ENCODE peak calls at places on chromosomes 1 and 21, in nine cellular contexts. C is CD8-positive, alpha-beta T cell; X is GM12865; I is ascending aorta; V is lower lobe of right lung; M is tibial nerve; H is osteocyte; D is lower leg skin; O is A549. U is an unnamed sample.

GRCh38 chr1:182391028-182391361 is 595 bp downstream of the GLUL start:
- DNase-seq in C (no peak), X (no peak), I (no peak), V (peak), M (no peak), H (no peak), D (no peak), O (no peak), U (no peak)

GRCh38 chr21:28228624-28228995 is 764.1 kb downstream of the LTN1 start:
- DNase-seq in C (no peak), X (no peak), I (no peak), V (no peak), M (no peak), H (no peak), D (no peak), O (no peak), U (no peak)

GRCh38 chr1:47594627-47595026 is 156.8 kb downstream of the FOXD2 start:
- DNase-seq in C (no peak), X (no peak), I (peak), V (no peak), M (no peak), H (peak), D (no peak), O (no peak), U (no peak)

GRCh38 chr1:186681806-186682205 is 1.6 kb upstream of the PTGS2 start:
- DNase-seq in C (no peak), X (no peak), I (no peak), V (no peak), M (no peak), H (no peak), D (no peak), O (no peak), U (no peak)

GRCh38 chr1:12434174-12434573 is 183.8 kb downstream of the DHRS3 start:
- DNase-seq in C (peak), X (peak), I (peak), V (no peak), M (no peak), H (no peak), D (no peak), O (no peak), U (no peak)

GRCh38 chr1:1351511-1352427 is 2.6 kb upstream of the DVL1 start:
- DNase-seq in C (no peak), X (no peak), I (no peak), V (no peak), M (peak), H (no peak), D (no peak), O (no peak), U (no peak)

GRCh38 chr1:167541610-167542009 is 12.0 kb downstream of the CREG1 start:
- DNase-seq in C (no peak), X (no peak), I (no peak), V (no peak), M (no peak), H (no peak), D (no peak), O (no peak), U (no peak)

GRCh38 chr1:65939636-65940035 is 146.9 kb downstream of the PDE4B start:
- DNase-seq in C (no peak), X (no peak), I (no peak), V (peak), M (no peak), H (no peak), D (no peak), O (no peak), U (no peak)

GRCh38 chr1:25568090-25568833 is 24.9 kb downstream of the LDLRAP1 start:
- DNase-seq in C (no peak), X (no peak), I (no peak), V (no peak), M (peak), H (no peak), D (peak), O (no peak), U (no peak)

GRCh38 chr1:111736548-111737215 is 2.5 kb downstream of the INKA2 start:
- DNase-seq in C (no peak), X (no peak), I (peak), V (no peak), M (no peak), H (no peak), D (no peak), O (no peak), U (no peak)

GRCh38 chr1:212669102-212669501 is 30.5 kb downstream of the BATF3 start:
- DNase-seq in C (no peak), X (peak), I (no peak), V (no peak), M (no peak), H (peak), D (no peak), O (peak), U (no peak)

GRCh38 chr1:1063945-1064831 is 9.9 kb downstream of the RNF223 start:
- DNase-seq in C (peak), X (peak), I (no peak), V (peak), M (peak), H (peak), D (no peak), O (peak), U (no peak)

GRCh38 chr1:214540324-214540723 is 11.1 kb downstream of the PTPN14 start:
- DNase-seq in C (no peak), X (no peak), I (no peak), V (no peak), M (no peak), H (no peak), D (no peak), O (no peak), U (no peak)

GRCh38 chr1:214542275-214543199 is 8.9 kb downstream of the PTPN14 start:
- DNase-seq in C (no peak), X (no peak), I (no peak), V (no peak), M (no peak), H (no peak), D (no peak), O (no peak), U (no peak)

GRCh38 chr1:214544791-214545190 is 6.6 kb downstream of the PTPN14 start:
- DNase-seq in C (no peak), X (no peak), I (no peak), V (no peak), M (no peak), H (no peak), D (no peak), O (no peak), U (no peak)

GRCh38 chr1:214541206-214541605 is 10.2 kb downstream of the PTPN14 start:
- DNase-seq in C (no peak), X (no peak), I (no peak), V (no peak), M (no peak), H (no peak), D (no peak), O (no peak), U (no peak)

GRCh38 chr1:214541693-214542092 is 9.7 kb downstream of the PTPN14 start:
- DNase-seq in C (no peak), X (no peak), I (no peak), V (no peak), M (no peak), H (no peak), D (no peak), O (no peak), U (no peak)
- TF ChIP-seq CTCF in C (no peak), X (no peak), I (no peak), V (no peak), M (no peak), H (no peak), D (no peak), O (no peak), U (no peak)

DNA sequence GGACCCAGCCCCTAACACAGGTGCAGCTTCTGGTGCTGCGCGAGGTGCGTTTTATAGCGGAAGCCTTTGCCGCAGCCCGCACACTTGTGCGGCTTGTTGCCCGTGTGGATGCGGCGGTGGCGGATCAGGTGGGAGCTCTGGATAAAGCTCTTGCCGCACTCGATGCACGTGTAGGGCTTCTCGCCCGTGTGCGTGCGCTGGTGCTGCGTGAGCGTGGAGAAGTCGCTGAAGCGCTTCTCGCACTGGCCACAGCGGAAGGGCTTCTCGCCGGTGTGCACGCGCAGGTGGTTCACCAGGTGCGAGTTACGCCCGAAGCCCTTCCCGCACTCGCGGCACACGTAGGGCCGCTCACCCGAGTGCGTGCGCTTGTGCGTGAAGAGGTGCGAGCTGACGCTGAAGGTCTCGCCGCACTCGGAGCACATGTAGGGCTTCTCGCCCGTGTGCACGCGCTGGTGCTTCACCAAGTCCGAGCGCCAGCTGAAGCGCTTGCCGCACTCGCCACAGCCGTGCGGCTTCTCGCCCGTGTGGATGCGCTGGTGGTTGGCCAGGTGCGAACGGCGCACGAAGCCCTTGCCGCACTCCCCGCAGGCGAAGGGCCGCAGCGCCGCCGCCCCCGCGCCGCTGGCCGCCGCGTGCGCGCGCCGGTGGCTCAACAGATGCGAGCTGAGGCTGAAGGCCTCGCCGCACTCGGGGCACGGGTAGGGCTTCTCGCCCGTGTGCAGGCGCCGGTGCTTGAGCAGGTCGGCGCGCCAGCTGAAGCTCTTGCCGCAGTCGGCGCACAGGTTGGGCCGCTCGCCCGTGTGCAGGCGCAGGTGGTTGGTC is 25.2 kb downstream of the ZNF697 start:
- DNase-seq in C (no peak), X (no peak), I (no peak), V (no peak), M (no peak), H (no peak), D (no peak), O (no peak), U (no peak)
- TF ChIP-seq CTCF in C (no peak), X (no peak), I (no peak), V (no peak), M (no peak), H (no peak), D (no peak), O (no peak), U (no peak)

GRCh38 chr1:3283849-3284248 is 170.6 kb upstream of the ARHGEF16 start:
- DNase-seq in C (no peak), X (no peak), I (no peak), V (no peak), M (peak), H (no peak), D (no peak), O (peak), U (no peak)
- TF ChIP-seq CTCF in C (no peak), X (peak), I (peak), V (peak), M (peak), H (peak), D (no peak), O (peak), U (peak)

DNA sequence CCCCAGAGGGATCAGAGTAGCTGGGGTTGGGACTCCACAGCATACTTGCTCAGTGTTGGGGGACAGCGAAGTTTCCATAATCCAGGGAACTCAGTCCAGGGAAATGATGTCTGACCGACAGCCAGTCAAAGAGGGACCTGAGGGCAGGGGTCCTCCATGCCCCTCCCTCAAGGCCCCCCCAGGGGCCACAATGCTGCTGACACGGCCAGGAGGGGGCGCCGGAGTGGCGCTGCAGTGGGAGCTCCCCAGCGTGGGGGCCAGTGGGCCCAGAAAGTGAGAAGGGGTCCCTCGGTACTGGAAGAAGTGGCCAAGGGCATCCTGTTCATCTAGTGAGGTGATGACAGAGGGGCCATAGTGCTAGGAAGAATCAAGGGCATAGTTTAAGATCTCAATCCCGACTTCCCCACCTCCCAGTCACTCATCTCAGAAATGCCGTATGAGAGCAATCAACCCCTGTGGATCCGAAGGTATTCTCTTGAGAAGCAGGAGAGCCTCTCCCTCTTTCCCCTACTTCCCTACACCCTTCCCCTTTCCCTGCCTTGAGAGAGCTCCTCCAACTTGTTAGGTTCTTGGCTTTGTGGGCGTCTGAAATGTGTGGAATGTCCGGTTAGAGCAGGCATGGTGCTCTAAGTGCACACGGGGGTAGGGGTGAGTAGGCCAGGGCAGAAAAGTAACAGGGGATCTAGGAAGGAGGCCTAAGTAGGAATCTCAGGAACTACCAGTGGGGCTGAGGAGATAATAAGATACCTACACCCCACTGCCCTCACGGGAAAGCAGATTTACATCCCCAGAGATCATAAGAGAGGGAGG is 4.1 kb downstream of the NUDT17 start:
- DNase-seq in C (no peak), X (no peak), I (no peak), V (no peak), M (no peak), H (no peak), D (no peak), O (no peak), U (no peak)
- TF ChIP-seq CTCF in C (peak), X (peak), I (peak), V (peak), M (no peak), H (peak), D (no peak), O (peak), U (peak)

GRCh38 chr1:170881268-170882265 is 53.8 kb upstream of the MROH9 start:
- DNase-seq in C (no peak), X (peak), I (no peak), V (no peak), M (peak), H (no peak), D (no peak), O (no peak), U (no peak)
- TF ChIP-seq CTCF in C (no peak), X (peak), I (peak), V (peak), M (peak), H (peak), D (no peak), O (peak), U (peak)

GRCh38 chr1:46487818-46488218 is 1.8 kb upstream of the DMBX1 start:
- DNase-seq in C (no peak), X (peak), I (no peak), V (no peak), M (no peak), H (no peak), D (no peak), O (peak), U (no peak)
- TF ChIP-seq CTCF in C (no peak), X (peak), I (no peak), V (no peak), M (no peak), H (peak), D (no peak), O (peak), U (peak)

GRCh38 chr1:4627353-4627752 is 27.1 kb upstream of the AJAP1 start:
- DNase-seq in C (no peak), X (no peak), I (no peak), V (no peak), M (no peak), H (no peak), D (no peak), O (peak), U (no peak)
- TF ChIP-seq CTCF in C (no peak), X (no peak), I (no peak), V (no peak), M (no peak), H (no peak), D (no peak), O (no peak), U (no peak)

GRCh38 chr1:44314401-44314800 is 40.7 kb downstream of the ERI3 start:
- DNase-seq in C (no peak), X (no peak), I (no peak), V (no peak), M (no peak), H (no peak), D (no peak), O (no peak), U (no peak)
- TF ChIP-seq CTCF in C (no peak), X (no peak), I (no peak), V (no peak), M (no peak), H (peak), D (no peak), O (peak), U (peak)